ENCODE peak calls at places on chromosome 1, in five cellular contexts. V, G, T, S and K are unnamed samples.

GRCh38 chr1:205082431-205082830 is 1.8 kb downstream of the TMEM81 start:
- DNase-seq in V (no peak), G (no peak), T (no peak), S (no peak), K (no peak)

GRCh38 chr1:53122194-53122846 is 20.1 kb downstream of the SLC1A7 start:
- DNase-seq in V (no peak), G (no peak), T (peak), S (no peak), K (no peak)

GRCh38 chr1:41608242-41608641 is 123.8 kb upstream of the EDN2 start:
- DNase-seq in V (no peak), G (no peak), T (no peak), S (no peak), K (no peak)

GRCh38 chr1:72283204-72284083 is 1.1 kb upstream of the NEGR1 start:
- DNase-seq in V (no peak), G (peak), T (peak), S (peak), K (peak)

GRCh38 chr1:16082283-16083038 is 9.0 kb upstream of the FAM131C start:
- DNase-seq in V (no peak), G (peak), T (no peak), S (peak), K (peak)

GRCh38 chr1:175443332-175443731 is 250.8 kb upstream of the KIAA0040 start:
- DNase-seq in V (no peak), G (no peak), T (no peak), S (no peak), K (no peak)

GRCh38 chr1:151540982-151541377 is 871 bp downstream of the TUFT1 start:
- DNase-seq in V (no peak), G (no peak), T (no peak), S (peak), K (no peak)

GRCh38 chr1:69976896-69977295 is 228.5 kb downstream of the LRRC40 start:
- DNase-seq in V (no peak), G (no peak), T (no peak), S (no peak), K (no peak)

GRCh38 chr1:226524547-226524946 is 24.0 kb upstream of the STUM start:
- DNase-seq in V (no peak), G (no peak), T (no peak), S (no peak), K (no peak)

GRCh38 chr1:222043444-222044292 is 301.8 kb upstream of the DUSP10 start:
- DNase-seq in V (no peak), G (no peak), T (no peak), S (no peak), K (no peak)

GRCh38 chr1:206725053-206725963 is 40.6 kb downstream of the MAPKAPK2 start:
- DNase-seq in V (peak), G (peak), T (no peak), S (peak), K (no peak)

GRCh38 chr1:114455102-114455785 is 55.8 kb downstream of the TRIM33 start:
- DNase-seq in V (no peak), G (no peak), T (no peak), S (no peak), K (no peak)

GRCh38 chr1:113579256-113580018 is 179.8 kb downstream of the PHTF1 start:
- DNase-seq in V (no peak), G (no peak), T (no peak), S (no peak), K (no peak)

GRCh38 chr1:107683683-107684082 is 281.3 kb downstream of the VAV3 start:
- DNase-seq in V (no peak), G (no peak), T (no peak), S (no peak), K (no peak)

GRCh38 chr1:14880456-14881316 is 272.9 kb upstream of the TMEM51 start:
- DNase-seq in V (no peak), G (no peak), T (no peak), S (no peak), K (no peak)

GRCh38 chr1:27598902-27599528 is 4.9 kb downstream of the AHDC1 start:
- DNase-seq in V (no peak), G (no peak), T (no peak), S (peak), K (no peak)

GRCh38 chr1:187471555-187471954 is 642.8 kb downstream of the PLA2G4A start:
- DNase-seq in V (no peak), G (no peak), T (no peak), S (no peak), K (no peak)

GRCh38 chr1:12631571-12631970 is 12.3 kb upstream of the AADACL4 start:
- DNase-seq in V (no peak), G (no peak), T (no peak), S (no peak), K (no peak)

GRCh38 chr1:53603431-53603830 is 135.5 kb downstream of the GLIS1 start:
- DNase-seq in V (no peak), G (peak), T (no peak), S (no peak), K (no peak)

GRCh38 chr1:3510956-3511250 is 56.4 kb downstream of the ARHGEF16 start:
- DNase-seq in V (no peak), G (no peak), T (no peak), S (no peak), K (no peak)

GRCh38 chr1:161958425-161958824 is 65.2 kb downstream of the OLFML2B start:
- DNase-seq in V (no peak), G (no peak), T (no peak), S (no peak), K (no peak)

GRCh38 chr1:155892801-155893200 is 18.3 kb downstream of the RIT1 start:
- DNase-seq in V (no peak), G (no peak), T (no peak), S (no peak), K (no peak)

GRCh38 chr1:93678491-93678890 is 3.1 kb downstream of the BCAR3 start:
- DNase-seq in V (no peak), G (no peak), T (no peak), S (no peak), K (no peak)

GRCh38 chr1:226697151-226697575 is 41.9 kb downstream of the ITPKB start:
- DNase-seq in V (no peak), G (no peak), T (no peak), S (no peak), K (peak)

GRCh38 chr1:33010946-33011731 is 25.5 kb downstream of the AK2 start:
- DNase-seq in V (no peak), G (no peak), T (no peak), S (peak), K (no peak)

GRCh38 chr1:43269627-43270375 is at the start of gene TMEM125:
- DNase-seq in V (no peak), G (peak), T (no peak), S (no peak), K (no peak)

GRCh38 chr1:98355656-98356384 is 305.7 kb upstream of the SNX7 start:
- DNase-seq in V (no peak), G (no peak), T (no peak), S (no peak), K (no peak)

GRCh38 chr1:223225481-223225880 is 82.4 kb upstream of the TLR5 start:
- DNase-seq in V (no peak), G (no peak), T (no peak), S (no peak), K (no peak)

GRCh38 chr1:87051965-87052364 is 137.5 kb downstream of the HS2ST1 start:
- DNase-seq in V (no peak), G (no peak), T (no peak), S (no peak), K (no peak)

GRCh38 chr1:43719063-43719462 is 11.7 kb downstream of the ST3GAL3 start:
- DNase-seq in V (no peak), G (no peak), T (no peak), S (no peak), K (no peak)

GRCh38 chr1:40782371-40782956 is 1.1 kb upstream of the KCNQ4 start:
- DNase-seq in V (no peak), G (no peak), T (no peak), S (no peak), K (no peak)